ENCODE peak calls at places on chromosomes 4 and X, in nine cellular contexts. P is left lung; F is GM23248; Z is body of pancreas; B is HCT116; H is K562; X is esophagus squamous epithelium; Y is IMR-90; K is CD8-positive, alpha-beta T cell. J is an unnamed sample.

GRCh38 chr4:41693629-41694028 is 54.9 kb downstream of the PHOX2B start:
- DNase-seq in K (no peak), H (peak; percentile 28), Z (no peak), P (no peak), X (no peak), B (no peak), F (peak; percentile 56), Y (peak; percentile 56), J (no peak)

GRCh38 chrX:135688137-135688536 is 25.3 kb upstream of the CT45A1 start:
- DNase-seq in P (no peak), B (peak; percentile 18), X (no peak), Z (no peak), K (no peak), H (peak; percentile 65), F (peak; percentile 22), Y (no peak), J (peak; percentile 1)

GRCh38 chr4:128660361-128660964 is 149.0 kb upstream of the JADE1 start:
- DNase-seq in Y (peak; percentile 74), Z (peak; percentile 23), X (no peak), B (no peak), K (no peak), P (no peak), H (no peak), F (peak; percentile 63), J (no peak)

GRCh38 chrX:111505783-111506182 is 5.7 kb upstream of the SERTM2 start:
- DNase-seq in Z (no peak), X (no peak), B (no peak), P (no peak), Y (no peak), F (no peak), K (no peak), H (no peak), J (no peak)

GRCh38 chrX:28757290-28757689 is 170.0 kb downstream of the IL1RAPL1 start:
- DNase-seq in Z (no peak), X (no peak), H (no peak), F (no peak), B (no peak), K (no peak), P (no peak), Y (no peak), J (no peak)

GRCh38 chr4:184328022-184328736 is 110.5 kb upstream of the ENPP6 start:
- DNase-seq in K (no peak), P (no peak), B (no peak), Z (no peak), Y (no peak), F (no peak), X (peak; percentile 4), H (no peak), J (no peak)

GRCh38 chr4:95124906-95125504 is 367.2 kb downstream of the BMPR1B start:
- DNase-seq in B (peak; percentile 56), P (no peak), K (no peak), H (peak; percentile 44), Z (peak; percentile 26), F (peak; percentile 82), Y (peak; percentile 76), X (no peak), J (peak; percentile 18)

GRCh38 chr4:51845736-51846135 is 2.8 kb downstream of the DCUN1D4 start:
- DNase-seq in F (peak; percentile 26), X (no peak), B (no peak), H (no peak), K (no peak), Y (no peak), Z (no peak), P (no peak), J (no peak)

GRCh38 chr4:127708985-127709384 is 21.2 kb upstream of the SLC25A31 start:
- DNase-seq in K (no peak), P (no peak), H (no peak), Z (peak; percentile 18), Y (peak; percentile 77), F (peak; percentile 97), X (peak; percentile 1), B (peak; percentile 91), J (no peak)

GRCh38 chr4:134691915-134692314 is 490.3 kb upstream of the PABPC4L start:
- DNase-seq in F (no peak), P (no peak), Z (no peak), X (no peak), H (no peak), K (no peak), Y (no peak), B (no peak), J (no peak)

DNA sequence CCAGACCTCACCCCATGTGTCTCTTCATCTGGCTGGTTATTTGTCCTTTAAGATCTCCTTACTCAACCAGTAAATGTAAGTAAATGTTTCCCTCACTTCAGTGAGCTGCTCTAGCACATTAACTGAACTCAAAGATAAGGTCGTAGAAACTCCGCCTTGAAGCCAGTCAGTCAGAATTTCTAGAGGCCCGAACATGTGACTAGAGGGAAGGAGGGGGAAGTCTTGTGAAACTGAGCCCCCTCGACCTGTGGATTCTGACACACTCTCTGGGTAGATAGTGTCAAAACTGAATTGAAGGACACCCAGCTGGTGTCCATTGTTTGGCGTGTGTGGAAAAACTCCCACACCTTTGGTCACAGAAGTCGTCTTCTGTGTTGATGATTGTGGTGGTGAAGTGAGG is 933.9 kb downstream of the ADGRL3 start:
- DNase-seq in Y (no peak), K (no peak), H (no peak), X (no peak), F (no peak), P (no peak), B (no peak), Z (no peak), J (no peak)
- H3K27ac ChIP-seq in Y (no peak overlapping the region), K (no peak overlapping the region), H (no peak overlapping the region), X (no peak overlapping the region), F (no peak overlapping the region), P (no peak overlapping the region), B (no peak overlapping the region), Z (no peak overlapping the region), J (no peak overlapping the region)

GRCh38 chr4:147754037-147754445 is 22.2 kb downstream of the ARHGAP10 start:
- DNase-seq in P (no peak), K (no peak), B (no peak), F (peak; percentile 86), Z (no peak), H (no peak), Y (peak; percentile 95), X (no peak), J (no peak)

GRCh38 chr4:147753047-147753446 is 21.2 kb downstream of the ARHGAP10 start:
- DNase-seq in X (no peak), Z (no peak), P (no peak), K (no peak), F (no peak), B (no peak), H (no peak), Y (no peak), J (no peak)

GRCh38 chr4:147760176-147760575 is 28.3 kb downstream of the ARHGAP10 start:
- DNase-seq in H (no peak), Z (peak; percentile 41), K (no peak), B (no peak), X (no peak), F (no peak), Y (no peak), P (no peak), J (no peak)

GRCh38 chr4:147756417-147756816 is 24.5 kb downstream of the ARHGAP10 start:
- DNase-seq in F (no peak), P (no peak), B (no peak), K (no peak), Y (no peak), H (no peak), Z (no peak), X (no peak), J (no peak)

GRCh38 chr4:147755567-147756295 is 23.8 kb downstream of the ARHGAP10 start:
- DNase-seq in B (no peak), P (no peak), Y (peak; percentile 83), Z (no peak), H (no peak), K (no peak), X (no peak), F (peak; percentile 74), J (no peak)
- H3K4me1 ChIP-seq in B (peaks cover 17% of the 10 kb centered on the region), P (no peaks in the 10 kb centered on the region), Y (peaks cover 23% of the 10 kb centered on the region), Z (peaks cover 42% of the 10 kb centered on the region), H (no peaks in the 10 kb centered on the region), K (no peaks in the 10 kb centered on the region), X (peaks cover 68% of the 10 kb centered on the region), F (peaks cover 40% of the 10 kb centered on the region), J (peaks cover 2% of the 10 kb centered on the region)

GRCh38 chrX:66164931-66165330 is 884 bp downstream of the HEPH start:
- DNase-seq in P (no peak), Z (no peak), H (no peak), X (no peak), B (no peak), K (no peak), F (no peak), Y (no peak), J (no peak)

GRCh38 chrX:66164470-66164869 is 423 bp downstream of the HEPH start:
- DNase-seq in Y (no peak), F (peak; percentile 40), H (no peak), X (no peak), P (no peak), B (no peak), K (no peak), Z (no peak), J (no peak)

GRCh38 chrX:66163849-66164401 is at the start of gene HEPH:
- DNase-seq in F (peak; percentile 63), K (no peak), P (no peak), Z (no peak), X (no peak), H (peak; percentile 79), B (no peak), Y (peak; percentile 34), J (no peak)

GRCh38 chrX:66163447-66163846 is 600 bp upstream of the HEPH start:
- DNase-seq in F (no peak), Z (no peak), B (no peak), P (no peak), Y (no peak), H (no peak), K (no peak), X (no peak), J (no peak)

DNA sequence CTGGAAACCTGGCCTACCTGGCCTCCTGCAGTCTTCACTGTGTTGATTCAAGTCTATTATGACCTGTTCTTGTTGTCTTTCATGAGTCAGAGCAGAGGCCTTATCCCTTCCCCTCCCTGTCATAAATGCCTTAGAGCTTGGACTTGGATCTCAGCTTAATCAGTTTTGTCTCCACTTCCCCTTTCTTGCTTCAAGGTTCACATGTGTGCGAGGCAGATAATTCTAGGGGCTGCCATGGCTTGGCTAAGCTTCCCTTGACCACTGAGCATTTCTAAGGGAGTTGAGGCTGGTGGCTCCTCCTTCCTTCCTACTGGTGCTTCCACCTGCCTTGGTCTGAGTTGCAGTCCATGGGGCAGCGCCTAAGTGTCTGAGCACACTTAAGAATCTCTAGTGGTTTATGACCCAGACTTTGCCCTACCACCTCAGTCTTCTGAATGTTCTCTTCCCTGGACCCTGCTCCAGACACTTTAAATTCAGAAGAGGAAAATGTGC is 1.7 kb upstream of the HEPH start:
- DNase-seq in X (no peak), H (peak; percentile 92), Y (no peak), P (no peak), K (no peak), B (no peak), F (peak; percentile 10), Z (no peak), J (no peak)
- H3K27ac ChIP-seq in X (no peak overlapping the region), H (peak overlapping the region; percentile 89), Y (no peak overlapping the region), P (no peak overlapping the region), K (no peak overlapping the region), B (no peak overlapping the region), F (no peak overlapping the region), Z (no peak overlapping the region), J (no peak overlapping the region)

DNA sequence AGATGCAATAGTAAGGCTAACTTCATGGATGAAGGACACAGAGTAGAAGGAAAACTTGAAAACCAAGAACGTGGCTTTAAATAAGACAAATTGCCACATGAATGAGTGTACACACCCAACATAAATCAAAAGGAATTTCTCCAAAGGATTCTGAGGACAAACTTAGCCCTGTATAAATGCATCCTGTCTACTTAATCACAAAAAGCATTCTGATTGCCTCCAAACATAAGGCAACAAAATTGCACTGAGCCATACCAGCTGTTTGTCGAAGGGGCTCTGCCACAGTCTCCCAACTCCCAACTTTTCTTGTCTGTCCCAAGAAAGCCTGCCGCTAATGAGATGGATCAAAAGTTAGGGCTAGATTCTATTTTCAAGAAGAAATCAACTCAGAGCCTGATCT is 194.3 kb downstream of the SOWAHB start:
- DNase-seq in X (no peak), K (no peak), P (no peak), Y (no peak), Z (no peak), H (no peak), B (peak; percentile 19), F (peak; percentile 38), J (no peak)
- H3K4me1 ChIP-seq in X (peaks cover 30% of the 10 kb centered on the region), K (no peaks in the 10 kb centered on the region), P (peaks cover 20% of the 10 kb centered on the region), Y (peaks cover 38% of the 10 kb centered on the region), Z (peaks cover 38% of the 10 kb centered on the region), H (no peaks in the 10 kb centered on the region), B (peaks cover 53% of the 10 kb centered on the region), F (peaks cover 35% of the 10 kb centered on the region), J (peaks cover 2% of the 10 kb centered on the region)

J was measured in iPS DF 6.9.